ENCODE peak calls at places on chromosome 7, in six cellular contexts. One of them, this sample, is unnamed. For H3K9me3 and H3K4me1, the result is how much of the 10 kb centered on the place peaks cover.

GRCh38 chr7:28272461-28272877 is 91.9 kb upstream of the JAZF1 start:
- DNase-seq in uterus: peak
- DNase-seq in endothelial cell of umbilical vein: peak
- DNase-seq in left ventricle myocardium inferior: peak
- DNase-seq in heart right ventricle: peak
- DNase-seq in fibroblast of lung: peak
- DNase-seq in this sample: no peak

GRCh38 chr7:82736633-82737032 is 293.1 kb upstream of the CACNA2D1 start:
- DNase-seq in uterus: no peak
- DNase-seq in left ventricle myocardium inferior: no peak
- DNase-seq in heart right ventricle: no peak
- DNase-seq in endothelial cell of umbilical vein: no peak
- DNase-seq in fibroblast of lung: no peak
- DNase-seq in this sample: no peak

GRCh38 chr7:55441668-55442305 is 76.7 kb downstream of the LANCL2 start:
- DNase-seq in uterus: no peak
- DNase-seq in heart right ventricle: no peak
- DNase-seq in endothelial cell of umbilical vein: no peak
- DNase-seq in left ventricle myocardium inferior: no peak
- DNase-seq in fibroblast of lung: peak
- DNase-seq in this sample: no peak

GRCh38 chr7:63521-64021 is 128.8 kb upstream of the FAM20C start:
- DNase-seq in left ventricle myocardium inferior: peak
- DNase-seq in heart right ventricle: no peak
- DNase-seq in uterus: no peak
- DNase-seq in endothelial cell of umbilical vein: no peak
- DNase-seq in fibroblast of lung: no peak
- DNase-seq in this sample: no peak

GRCh38 chr7:108294595-108294994 is 161.6 kb downstream of the NRCAM start:
- DNase-seq in left ventricle myocardium inferior: no peak
- DNase-seq in uterus: no peak
- DNase-seq in heart right ventricle: no peak
- DNase-seq in endothelial cell of umbilical vein: peak
- DNase-seq in fibroblast of lung: no peak
- DNase-seq in this sample: no peak

GRCh38 chr7:102156867-102157266 is 129.8 kb upstream of the SH2B2 start:
- DNase-seq in left ventricle myocardium inferior: no peak
- DNase-seq in endothelial cell of umbilical vein: no peak
- DNase-seq in fibroblast of lung: no peak
- DNase-seq in uterus: no peak
- DNase-seq in heart right ventricle: no peak
- DNase-seq in this sample: no peak

GRCh38 chr7:29622335-29623265 is 59.0 kb downstream of the PRR15 start:
- DNase-seq in endothelial cell of umbilical vein: peak
- DNase-seq in fibroblast of lung: peak
- DNase-seq in heart right ventricle: no peak
- DNase-seq in left ventricle myocardium inferior: no peak
- DNase-seq in uterus: no peak
- DNase-seq in this sample: no peak

GRCh38 chr7:134329614-134330316 is 13.0 kb upstream of the SLC35B4 start:
- DNase-seq in uterus: no peak
- DNase-seq in endothelial cell of umbilical vein: no peak
- DNase-seq in fibroblast of lung: no peak
- DNase-seq in heart right ventricle: no peak
- DNase-seq in left ventricle myocardium inferior: no peak
- DNase-seq in this sample: no peak

GRCh38 chr7:13467111-13467547 is 522.3 kb downstream of the ETV1 start:
- DNase-seq in heart right ventricle: no peak
- DNase-seq in fibroblast of lung: peak
- DNase-seq in endothelial cell of umbilical vein: no peak
- DNase-seq in uterus: no peak
- DNase-seq in left ventricle myocardium inferior: no peak
- DNase-seq in this sample: no peak

GRCh38 chr7:128420773-128421172 is 11.0 kb upstream of the IMPDH1 start:
- DNase-seq in left ventricle myocardium inferior: no peak
- DNase-seq in uterus: no peak
- DNase-seq in heart right ventricle: no peak
- DNase-seq in endothelial cell of umbilical vein: no peak
- DNase-seq in fibroblast of lung: no peak
- DNase-seq in this sample: no peak

GRCh38 chr7:48875300-48875916 is 48.9 kb upstream of the CDC14C start:
- DNase-seq in endothelial cell of umbilical vein: no peak
- DNase-seq in uterus: no peak
- DNase-seq in fibroblast of lung: peak
- DNase-seq in heart right ventricle: peak
- DNase-seq in left ventricle myocardium inferior: peak
- DNase-seq in this sample: no peak

GRCh38 chr7:44103941-44104879 is at the start of gene AEBP1:
- DNase-seq in endothelial cell of umbilical vein: peak
- DNase-seq in fibroblast of lung: no peak
- DNase-seq in uterus: no peak
- DNase-seq in heart right ventricle: peak
- DNase-seq in left ventricle myocardium inferior: no peak
- DNase-seq in this sample: no peak

GRCh38 chr7:3439333-3440030 is 138.4 kb downstream of the SDK1 start:
- DNase-seq in left ventricle myocardium inferior: no peak
- DNase-seq in fibroblast of lung: peak
- DNase-seq in endothelial cell of umbilical vein: peak
- DNase-seq in heart right ventricle: no peak
- DNase-seq in uterus: no peak
- DNase-seq in this sample: no peak

GRCh38 chr7:123773499-123773898 is 24.7 kb upstream of the WASL start:
- DNase-seq in left ventricle myocardium inferior: no peak
- DNase-seq in uterus: no peak
- DNase-seq in endothelial cell of umbilical vein: no peak
- DNase-seq in heart right ventricle: no peak
- DNase-seq in fibroblast of lung: no peak
- DNase-seq in this sample: no peak

GRCh38 chr7:35780070-35780469 is 20.8 kb upstream of the SEPTIN7 start:
- DNase-seq in fibroblast of lung: no peak
- DNase-seq in endothelial cell of umbilical vein: no peak
- DNase-seq in left ventricle myocardium inferior: no peak
- DNase-seq in heart right ventricle: no peak
- DNase-seq in uterus: no peak
- DNase-seq in this sample: no peak

GRCh38 chr7:137591444-137591843 is 247.9 kb upstream of the PTN start:
- DNase-seq in left ventricle myocardium inferior: no peak
- DNase-seq in endothelial cell of umbilical vein: peak
- DNase-seq in heart right ventricle: no peak
- DNase-seq in uterus: no peak
- DNase-seq in fibroblast of lung: peak
- DNase-seq in this sample: no peak

GRCh38 chr7:149864751-149865150 is 9.0 kb upstream of the ATP6V0E2 start:
- DNase-seq in endothelial cell of umbilical vein: no peak
- DNase-seq in left ventricle myocardium inferior: no peak
- DNase-seq in uterus: no peak
- DNase-seq in heart right ventricle: no peak
- DNase-seq in fibroblast of lung: no peak
- DNase-seq in this sample: no peak

GRCh38 chr7:129262333-129262732 is 37.5 kb downstream of the AHCYL2 start:
- DNase-seq in fibroblast of lung: peak
- DNase-seq in uterus: no peak
- DNase-seq in endothelial cell of umbilical vein: no peak
- DNase-seq in heart right ventricle: no peak
- DNase-seq in left ventricle myocardium inferior: no peak
- DNase-seq in this sample: no peak

GRCh38 chr7:21355406-21355874 is 72.4 kb upstream of the SP4 start:
- DNase-seq in left ventricle myocardium inferior: no peak
- DNase-seq in heart right ventricle: no peak
- DNase-seq in uterus: no peak
- DNase-seq in fibroblast of lung: no peak
- DNase-seq in endothelial cell of umbilical vein: no peak
- DNase-seq in this sample: peak

GRCh38 chr7:30091431-30092386 is 43.1 kb upstream of the MTURN start:
- DNase-seq in fibroblast of lung: peak
- DNase-seq in left ventricle myocardium inferior: no peak
- DNase-seq in uterus: no peak
- DNase-seq in heart right ventricle: no peak
- DNase-seq in endothelial cell of umbilical vein: no peak
- DNase-seq in this sample: no peak

GRCh38 chr7:37410305-37411209 is 38.1 kb downstream of the ELMO1 start:
- DNase-seq in uterus: no peak
- DNase-seq in heart right ventricle: no peak
- DNase-seq in fibroblast of lung: no peak
- DNase-seq in left ventricle myocardium inferior: no peak
- DNase-seq in endothelial cell of umbilical vein: no peak
- DNase-seq in this sample: no peak

GRCh38 chr7:142357953-142358520 is 100.2 kb upstream of the PRSS58 start:
- DNase-seq in fibroblast of lung: peak
- DNase-seq in uterus: no peak
- DNase-seq in left ventricle myocardium inferior: no peak
- DNase-seq in endothelial cell of umbilical vein: peak
- DNase-seq in heart right ventricle: no peak
- DNase-seq in this sample: no peak

GRCh38 chr7:16205481-16205880 is 215.9 kb downstream of the CRPPA start:
- DNase-seq in endothelial cell of umbilical vein: no peak
- DNase-seq in heart right ventricle: no peak
- DNase-seq in uterus: no peak
- DNase-seq in fibroblast of lung: no peak
- DNase-seq in left ventricle myocardium inferior: no peak
- DNase-seq in this sample: no peak

DNA sequence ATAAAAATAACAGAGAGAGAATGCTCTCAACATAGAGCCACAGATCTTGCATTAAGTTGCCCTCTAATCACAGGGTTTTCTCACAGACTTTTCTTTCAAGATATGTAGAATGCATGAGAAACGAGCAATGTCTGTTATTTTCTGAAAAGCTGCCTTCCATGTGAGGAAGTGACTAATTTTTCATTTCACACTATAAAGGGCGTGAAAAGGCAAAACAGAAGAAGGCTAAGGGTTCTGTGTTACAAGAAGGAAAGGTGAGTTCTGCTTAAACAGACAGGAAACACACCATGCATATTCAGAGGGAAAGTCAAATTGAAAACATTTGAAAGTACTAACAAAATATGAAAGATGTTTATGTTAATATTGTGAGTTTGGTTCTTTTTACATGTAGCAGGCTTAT is 189.2 kb downstream of the SEMA3D start:
- DNase-seq in endothelial cell of umbilical vein: peak
- DNase-seq in heart right ventricle: no peak
- DNase-seq in left ventricle myocardium inferior: no peak
- DNase-seq in fibroblast of lung: no peak
- DNase-seq in uterus: no peak
- DNase-seq in this sample: no peak
- H3K27ac ChIP-seq in endothelial cell of umbilical vein: no peak
- H3K27ac ChIP-seq in heart right ventricle: no peak
- H3K27ac ChIP-seq in left ventricle myocardium inferior: no peak
- H3K27ac ChIP-seq in fibroblast of lung: no peak
- H3K27ac ChIP-seq in uterus: no peak
- H3K27ac ChIP-seq in this sample: no peak

DNA sequence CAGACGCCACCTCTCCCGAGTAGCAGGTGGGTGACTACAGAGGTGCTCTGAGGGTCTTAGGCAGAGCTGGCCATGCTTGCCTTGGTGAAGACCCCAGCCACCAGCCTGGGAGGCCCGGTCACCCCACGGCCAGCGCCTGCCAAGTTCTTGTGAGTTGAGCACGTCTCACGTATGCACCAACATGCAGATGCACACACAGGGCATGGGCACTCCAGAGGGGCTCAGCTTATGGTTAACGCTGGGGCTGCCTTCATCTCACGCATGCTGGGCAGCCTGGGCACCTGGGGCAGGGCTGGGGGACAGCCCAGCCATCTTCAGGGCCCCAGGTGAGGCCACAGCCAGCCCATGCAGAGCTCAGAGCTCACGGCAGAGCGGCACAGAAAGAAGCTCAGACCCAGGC is 41.0 kb downstream of the PTPRN2 start:
- DNase-seq in left ventricle myocardium inferior: no peak
- DNase-seq in heart right ventricle: no peak
- DNase-seq in fibroblast of lung: no peak
- DNase-seq in endothelial cell of umbilical vein: no peak
- DNase-seq in uterus: no peak
- DNase-seq in this sample: no peak
- H3K9me3 ChIP-seq in left ventricle myocardium inferior: under half
- H3K9me3 ChIP-seq in heart right ventricle: under half
- H3K9me3 ChIP-seq in fibroblast of lung: under half
- H3K9me3 ChIP-seq in endothelial cell of umbilical vein: under half
- H3K9me3 ChIP-seq in uterus: under half
- H3K9me3 ChIP-seq in this sample: under half

GRCh38 chr7:2243483-2243840 is 1.4 kb downstream of the NUDT1 start:
- DNase-seq in fibroblast of lung: no peak
- DNase-seq in left ventricle myocardium inferior: no peak
- DNase-seq in uterus: no peak
- DNase-seq in endothelial cell of umbilical vein: no peak
- DNase-seq in heart right ventricle: no peak
- DNase-seq in this sample: no peak
- H3K4me1 ChIP-seq in fibroblast of lung: under half
- H3K4me1 ChIP-seq in left ventricle myocardium inferior: under half
- H3K4me1 ChIP-seq in uterus: under half
- H3K4me1 ChIP-seq in endothelial cell of umbilical vein: under half
- H3K4me1 ChIP-seq in heart right ventricle: under half
- H3K4me1 ChIP-seq in this sample: under half

DNA sequence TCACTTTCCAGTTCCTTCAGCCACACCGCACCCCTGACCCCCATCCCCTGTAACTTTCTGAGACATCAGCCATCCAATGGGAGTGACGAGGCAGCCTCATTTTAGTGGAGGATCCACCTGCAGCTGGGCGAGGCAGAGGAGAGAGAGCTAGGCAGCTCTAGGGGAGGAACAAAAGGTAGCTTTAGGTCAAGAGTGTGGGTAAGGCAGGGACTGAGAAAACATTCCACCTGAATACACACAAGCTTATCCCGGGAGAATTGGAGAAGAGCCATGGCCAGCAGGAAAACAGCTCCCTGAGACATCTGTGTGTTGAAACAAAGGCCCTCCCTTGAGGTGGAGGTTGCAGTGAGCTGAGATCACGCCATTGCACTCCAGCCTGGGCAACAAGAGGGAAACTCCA is 6.7 kb upstream of the KLRG2 start:
- DNase-seq in fibroblast of lung: no peak
- DNase-seq in endothelial cell of umbilical vein: no peak
- DNase-seq in left ventricle myocardium inferior: no peak
- DNase-seq in heart right ventricle: no peak
- DNase-seq in uterus: no peak
- DNase-seq in this sample: no peak
- H3K27ac ChIP-seq in fibroblast of lung: no peak
- H3K27ac ChIP-seq in endothelial cell of umbilical vein: no peak
- H3K27ac ChIP-seq in left ventricle myocardium inferior: no peak
- H3K27ac ChIP-seq in heart right ventricle: no peak
- H3K27ac ChIP-seq in uterus: no peak
- H3K27ac ChIP-seq in this sample: no peak

GRCh38 chr7:158013085-158013668 is 574.4 kb downstream of the PTPRN2 start:
- DNase-seq in uterus: no peak
- DNase-seq in left ventricle myocardium inferior: no peak
- DNase-seq in heart right ventricle: no peak
- DNase-seq in endothelial cell of umbilical vein: no peak
- DNase-seq in fibroblast of lung: no peak
- DNase-seq in this sample: no peak

GRCh38 chr7:158011941-158012340 is 575.7 kb downstream of the PTPRN2 start:
- DNase-seq in left ventricle myocardium inferior: no peak
- DNase-seq in heart right ventricle: no peak
- DNase-seq in uterus: no peak
- DNase-seq in fibroblast of lung: no peak
- DNase-seq in endothelial cell of umbilical vein: no peak
- DNase-seq in this sample: no peak

GRCh38 chr7:158009886-158010285 is 577.7 kb downstream of the PTPRN2 start:
- DNase-seq in endothelial cell of umbilical vein: no peak
- DNase-seq in left ventricle myocardium inferior: no peak
- DNase-seq in heart right ventricle: no peak
- DNase-seq in fibroblast of lung: no peak
- DNase-seq in uterus: no peak
- DNase-seq in this sample: no peak

GRCh38 chr7:158008267-158008666 is 579.4 kb downstream of the PTPRN2 start:
- DNase-seq in uterus: no peak
- DNase-seq in fibroblast of lung: no peak
- DNase-seq in heart right ventricle: no peak
- DNase-seq in endothelial cell of umbilical vein: no peak
- DNase-seq in left ventricle myocardium inferior: no peak
- DNase-seq in this sample: no peak

GRCh38 chr7:158010956-158011698 is 576.5 kb downstream of the PTPRN2 start:
- DNase-seq in heart right ventricle: no peak
- DNase-seq in fibroblast of lung: no peak
- DNase-seq in endothelial cell of umbilical vein: no peak
- DNase-seq in left ventricle myocardium inferior: no peak
- DNase-seq in uterus: no peak
- DNase-seq in this sample: no peak
- H3K9me3 ChIP-seq in heart right ventricle: under half
- H3K9me3 ChIP-seq in fibroblast of lung: under half
- H3K9me3 ChIP-seq in endothelial cell of umbilical vein: under half
- H3K9me3 ChIP-seq in left ventricle myocardium inferior: under half
- H3K9me3 ChIP-seq in uterus: under half
- H3K9me3 ChIP-seq in this sample: under half